ENCODE peak calls at places on chromosomes 2 and 18, in seven cellular contexts. One of them, this sample, is unnamed.

GRCh38 chr2:152174574-152174973 is 989 bp downstream of the STAM2 start:
- DNase-seq in transverse colon: no peak
- DNase-seq in IMR-90: no peak
- DNase-seq in G401: no peak
- DNase-seq in SK-N-MC: no peak
- DNase-seq in cardiac fibroblast: no peak
- DNase-seq in nucleus accumbens: no peak
- DNase-seq in this sample: no peak

GRCh38 chr2:9844581-9844980 is 1.3 kb downstream of the TAF1B start:
- DNase-seq in transverse colon: no peak
- DNase-seq in SK-N-MC: peak
- DNase-seq in cardiac fibroblast: peak
- DNase-seq in nucleus accumbens: no peak
- DNase-seq in IMR-90: peak
- DNase-seq in G401: peak
- DNase-seq in this sample: no peak

GRCh38 chr2:222561817-222562424 is 94.0 kb downstream of the FARSB start:
- DNase-seq in SK-N-MC: peak
- DNase-seq in cardiac fibroblast: peak
- DNase-seq in nucleus accumbens: peak
- DNase-seq in IMR-90: peak
- DNase-seq in G401: peak
- DNase-seq in transverse colon: peak
- DNase-seq in this sample: peak

GRCh38 chr18:68564348-68564747 is 150.6 kb downstream of the TMX3 start:
- DNase-seq in SK-N-MC: no peak
- DNase-seq in nucleus accumbens: no peak
- DNase-seq in IMR-90: no peak
- DNase-seq in transverse colon: no peak
- DNase-seq in G401: no peak
- DNase-seq in cardiac fibroblast: no peak
- DNase-seq in this sample: no peak

GRCh38 chr2:48530033-48530804 is at the start of gene STON1:
- DNase-seq in SK-N-MC: no peak
- DNase-seq in transverse colon: peak
- DNase-seq in cardiac fibroblast: peak
- DNase-seq in nucleus accumbens: peak
- DNase-seq in IMR-90: peak
- DNase-seq in G401: peak
- DNase-seq in this sample: no peak

GRCh38 chr2:30688956-30689401 is 118.3 kb downstream of the CAPN13 start:
- DNase-seq in transverse colon: no peak
- DNase-seq in cardiac fibroblast: no peak
- DNase-seq in nucleus accumbens: no peak
- DNase-seq in IMR-90: no peak
- DNase-seq in G401: peak
- DNase-seq in SK-N-MC: no peak
- DNase-seq in this sample: peak

GRCh38 chr18:9796933-9797549 is 88.7 kb upstream of the TXNDC2 start:
- DNase-seq in nucleus accumbens: peak
- DNase-seq in transverse colon: no peak
- DNase-seq in cardiac fibroblast: no peak
- DNase-seq in IMR-90: no peak
- DNase-seq in SK-N-MC: no peak
- DNase-seq in G401: peak
- DNase-seq in this sample: no peak

GRCh38 chr18:34901299-34901698 is 139.9 kb upstream of the MAPRE2 start:
- DNase-seq in cardiac fibroblast: peak
- DNase-seq in IMR-90: peak
- DNase-seq in SK-N-MC: no peak
- DNase-seq in G401: no peak
- DNase-seq in transverse colon: no peak
- DNase-seq in nucleus accumbens: no peak
- DNase-seq in this sample: no peak

GRCh38 chr2:104874230-104874629 is 20.3 kb downstream of the POU3F3 start:
- DNase-seq in transverse colon: no peak
- DNase-seq in nucleus accumbens: no peak
- DNase-seq in G401: no peak
- DNase-seq in IMR-90: no peak
- DNase-seq in cardiac fibroblast: no peak
- DNase-seq in SK-N-MC: no peak
- DNase-seq in this sample: no peak

GRCh38 chr2:28587526-28588230 is 91.8 kb downstream of the PLB1 start:
- DNase-seq in SK-N-MC: no peak
- DNase-seq in IMR-90: no peak
- DNase-seq in nucleus accumbens: no peak
- DNase-seq in G401: peak
- DNase-seq in cardiac fibroblast: peak
- DNase-seq in transverse colon: no peak
- DNase-seq in this sample: no peak

GRCh38 chr2:237213325-237214040 is 127.8 kb downstream of the COPS8 start:
- DNase-seq in SK-N-MC: no peak
- DNase-seq in IMR-90: peak
- DNase-seq in nucleus accumbens: no peak
- DNase-seq in G401: no peak
- DNase-seq in cardiac fibroblast: peak
- DNase-seq in transverse colon: peak
- DNase-seq in this sample: no peak

GRCh38 chr2:99867690-99868089 is 274.7 kb downstream of the AFF3 start:
- DNase-seq in IMR-90: peak
- DNase-seq in G401: no peak
- DNase-seq in SK-N-MC: no peak
- DNase-seq in cardiac fibroblast: peak
- DNase-seq in nucleus accumbens: no peak
- DNase-seq in transverse colon: no peak
- DNase-seq in this sample: no peak

GRCh38 chr2:72994991-72995380 is 76.5 kb downstream of the SFXN5 start:
- DNase-seq in cardiac fibroblast: no peak
- DNase-seq in G401: no peak
- DNase-seq in transverse colon: no peak
- DNase-seq in nucleus accumbens: no peak
- DNase-seq in SK-N-MC: no peak
- DNase-seq in IMR-90: no peak
- DNase-seq in this sample: no peak

GRCh38 chr2:182717451-182718215 is 1.6 kb downstream of the DNAJC10 start:
- DNase-seq in transverse colon: no peak
- DNase-seq in cardiac fibroblast: no peak
- DNase-seq in G401: peak
- DNase-seq in IMR-90: no peak
- DNase-seq in nucleus accumbens: no peak
- DNase-seq in SK-N-MC: no peak
- DNase-seq in this sample: no peak

GRCh38 chr2:2731885-2732284 is 400.8 kb upstream of the MYT1L start:
- DNase-seq in transverse colon: no peak
- DNase-seq in SK-N-MC: no peak
- DNase-seq in IMR-90: no peak
- DNase-seq in G401: no peak
- DNase-seq in cardiac fibroblast: no peak
- DNase-seq in nucleus accumbens: no peak
- DNase-seq in this sample: no peak

GRCh38 chr2:110116033-110116710 is 550 bp upstream of the MALL start:
- DNase-seq in nucleus accumbens: peak
- DNase-seq in G401: no peak
- DNase-seq in IMR-90: peak
- DNase-seq in SK-N-MC: no peak
- DNase-seq in cardiac fibroblast: peak
- DNase-seq in transverse colon: peak
- DNase-seq in this sample: no peak

GRCh38 chr18:62284637-62285036 is 40.5 kb upstream of the TNFRSF11A start:
- DNase-seq in nucleus accumbens: no peak
- DNase-seq in G401: no peak
- DNase-seq in transverse colon: no peak
- DNase-seq in IMR-90: no peak
- DNase-seq in cardiac fibroblast: no peak
- DNase-seq in SK-N-MC: no peak
- DNase-seq in this sample: no peak

GRCh38 chr2:28620371-28620793 is 124.5 kb downstream of the PLB1 start:
- DNase-seq in G401: no peak
- DNase-seq in SK-N-MC: no peak
- DNase-seq in IMR-90: no peak
- DNase-seq in transverse colon: no peak
- DNase-seq in cardiac fibroblast: no peak
- DNase-seq in nucleus accumbens: no peak
- DNase-seq in this sample: no peak